ENCODE peak calls at places on chromosomes 2 and 18, in six cellular contexts. D is A549, X is GM23338, P is GM23248, O is PC-3, C is OCI-LY7. N is an unnamed sample. For H3K4me1, the result is how much of the 10 kb centered on the place peaks cover.

GRCh38 chr2:176140520-176141317 is 10.6 kb upstream of the HOXD4 start:
- DNase-seq in D (peak), X (peak), P (peak), O (peak), C (peak), N (no peak)

GRCh38 chr2:231133365-231134114 is 8.7 kb upstream of the HTR2B start:
- DNase-seq in D (no peak), X (no peak), P (peak), O (peak), C (no peak), N (no peak)

GRCh38 chr18:45913276-45913675 is 53.9 kb downstream of the EPG5 start:
- DNase-seq in D (no peak), X (no peak), P (no peak), O (no peak), C (no peak), N (no peak)

GRCh38 chr2:54630841-54631497 is 92.5 kb upstream of the EML6 start:
- DNase-seq in D (no peak), X (no peak), P (no peak), O (no peak), C (no peak), N (no peak)

GRCh38 chr2:209913786-209914185 is 88.7 kb upstream of the RPE start:
- DNase-seq in D (no peak), X (no peak), P (no peak), O (no peak), C (no peak), N (no peak)

GRCh38 chr2:69190743-69191425 is 177.9 kb downstream of the ANTXR1 start:
- DNase-seq in D (no peak), X (no peak), P (peak), O (no peak), C (no peak), N (no peak)

GRCh38 chr2:55883339-55883738 is 40.2 kb downstream of the EFEMP1 start:
- DNase-seq in D (no peak), X (no peak), P (peak), O (no peak), C (no peak), N (no peak)

GRCh38 chr2:42225573-42225972 is 56.4 kb downstream of the EML4 start:
- DNase-seq in D (no peak), X (no peak), P (no peak), O (no peak), C (no peak), N (no peak)

GRCh38 chr2:215870986-215871385 is 142.4 kb downstream of the MREG start:
- DNase-seq in D (peak), X (peak), P (no peak), O (peak), C (peak), N (no peak)

GRCh38 chr2:61257446-61257845 is 95.5 kb downstream of the C2orf74 start:
- DNase-seq in D (no peak), X (no peak), P (no peak), O (no peak), C (no peak), N (no peak)

GRCh38 chr2:216130346-216130951 is 21.3 kb downstream of the XRCC5 start:
- DNase-seq in D (no peak), X (no peak), P (no peak), O (no peak), C (no peak), N (no peak)

GRCh38 chr2:160576054-160576499 is 82.5 kb upstream of the RBMS1 start:
- DNase-seq in D (peak), X (no peak), P (peak), O (peak), C (no peak), N (no peak)

GRCh38 chr18:79056827-79057367 is 12.3 kb upstream of the ATP9B start:
- DNase-seq in D (no peak), X (no peak), P (no peak), O (no peak), C (no peak), N (no peak)

GRCh38 chr2:96878796-96879544 is 9.1 kb upstream of the SEMA4C start:
- DNase-seq in D (no peak), X (no peak), P (no peak), O (no peak), C (no peak), N (no peak)

GRCh38 chr2:138997849-138998517 is 217.8 kb upstream of the NXPH2 start:
- DNase-seq in D (no peak), X (no peak), P (peak), O (peak), C (no peak), N (peak)

GRCh38 chr2:215436705-215437570 is 1.1 kb upstream of the FN1 start:
- DNase-seq in D (no peak), X (peak), P (peak), O (peak), C (no peak), N (no peak)

GRCh38 chr2:34831096-34831495 is 1232.0 kb upstream of the FAM98A start:
- DNase-seq in D (no peak), X (no peak), P (no peak), O (no peak), C (no peak), N (no peak)

GRCh38 chr2:160368988-160369935 is 124.3 kb downstream of the RBMS1 start:
- DNase-seq in D (no peak), X (no peak), P (peak), O (no peak), C (no peak), N (no peak)

GRCh38 chr2:158586491-158586890 is 129.7 kb downstream of the PKP4 start:
- DNase-seq in D (peak), X (no peak), P (peak), O (peak), C (no peak), N (no peak)

GRCh38 chr2:165427686-165428085 is 41.8 kb upstream of the CSRNP3 start:
- DNase-seq in D (no peak), X (no peak), P (no peak), O (no peak), C (no peak), N (no peak)

GRCh38 chr2:55949613-55950012 is 26.0 kb upstream of the EFEMP1 start:
- DNase-seq in D (no peak), X (no peak), P (no peak), O (no peak), C (no peak), N (no peak)

GRCh38 chr2:238774980-238775509 is 72.8 kb upstream of the TWIST2 start:
- DNase-seq in D (no peak), X (no peak), P (no peak), O (no peak), C (no peak), N (no peak)

GRCh38 chr2:66538291-66538690 is 103.4 kb downstream of the MEIS1 start:
- DNase-seq in D (no peak), X (no peak), P (peak), O (peak), C (no peak), N (no peak)
- H3K4me1 ChIP-seq in D (under half), X (under half), P (under half), O (under half), C (under half), N (under half)

DNA sequence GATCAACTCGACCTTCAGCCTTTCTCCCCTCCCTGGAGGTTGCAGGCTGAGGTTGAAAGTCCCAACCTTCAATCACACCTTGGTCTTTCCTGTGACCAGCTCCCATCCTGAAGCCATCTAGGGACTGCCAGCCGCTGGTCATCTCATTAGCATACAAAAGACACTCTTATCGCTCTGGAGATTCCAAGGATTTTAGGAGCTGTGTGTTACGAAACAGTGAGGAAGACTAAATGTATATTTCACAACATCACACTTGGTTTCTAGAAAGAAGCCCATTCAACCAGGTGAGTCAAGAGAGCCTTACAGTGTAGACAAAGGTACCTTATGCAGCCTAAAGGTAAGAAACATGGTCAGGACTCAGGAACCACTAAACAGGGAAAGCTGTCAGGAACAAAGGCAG is 126.4 kb downstream of the SH3BP4 start:
- DNase-seq in D (no peak), X (peak), P (no peak), O (no peak), C (no peak), N (no peak)
- H3K4me2 ChIP-seq in D (no peak), X (no peak), P (no peak), O (no peak), C (no peak), N (no peak)

GRCh38 chr2:172437419-172438063 is 10.2 kb downstream of the ITGA6 start:
- DNase-seq in D (no peak), X (no peak), P (no peak), O (no peak), C (peak), N (no peak)
- H3K4me1 ChIP-seq in D (half or more), X (half or more), P (under half), O (half or more), C (under half), N (half or more)

DNA sequence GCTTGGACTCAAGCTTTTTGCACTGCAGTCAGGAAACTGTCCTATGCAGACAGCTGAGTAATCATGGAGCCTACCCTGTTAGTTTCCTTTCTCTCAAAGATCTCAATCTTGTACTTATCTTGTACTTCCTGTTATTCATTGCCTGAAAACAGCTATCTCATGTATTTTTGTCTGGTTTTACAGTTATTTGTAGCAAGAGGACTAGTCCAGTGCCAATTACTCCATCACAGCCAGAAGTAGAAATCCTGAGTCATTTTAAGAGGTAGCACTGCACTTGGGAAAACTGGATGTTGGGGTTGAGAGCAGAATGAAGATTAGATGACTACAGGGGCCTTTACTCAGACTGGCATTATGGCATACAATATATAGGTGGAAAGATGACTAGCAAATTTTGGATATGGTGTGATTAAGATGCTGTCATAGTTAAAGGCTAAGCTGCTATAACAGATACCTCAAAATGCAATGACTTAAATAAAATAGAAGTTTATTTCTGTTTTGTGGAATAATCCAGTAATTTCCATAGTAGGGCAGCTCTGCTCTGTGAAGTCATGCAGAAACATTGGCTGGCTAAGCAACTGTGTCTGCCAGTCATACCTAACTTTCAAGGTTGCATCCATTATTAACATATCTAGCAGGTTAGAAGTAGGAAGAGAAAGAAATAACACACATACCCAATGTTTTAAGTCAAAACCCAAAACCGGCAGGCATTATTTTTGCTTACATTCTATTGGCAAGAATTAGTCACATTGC is 21.1 kb upstream of the CHMP3 start:
- DNase-seq in D (no peak), X (no peak), P (peak), O (peak), C (no peak), N (no peak)
- H3K4me2 ChIP-seq in D (no peak), X (no peak), P (no peak), O (no peak), C (no peak), N (no peak)

N was measured in keratinocyte.